ENCODE peak calls at places on chromosomes 7 and 10, in six cellular contexts. N is breast epithelium, E is gastrocnemius medialis, C is fibroblast of mammary gland, R is nephron progenitor cell, Z is OCI-LY7. P is an unnamed sample.
A peak's percentile ranks its signal among the peaks of the same experiment; 100 is the strongest.

GRCh38 chr7:51472017-51472296 is 155.3 kb upstream of the COBL start:
- DNase-seq in N (no peak), C (no peak), E (no peak), Z (no peak), R (peak; percentile 37), P (no peak)

GRCh38 chr10:11796439-11796838 is 26.7 kb upstream of the PROSER2 start:
- DNase-seq in Z (no peak), N (no peak), C (no peak), R (no peak), E (no peak), P (no peak)

GRCh38 chr10:35912615-35913170 is 270.6 kb upstream of the FZD8 start:
- DNase-seq in R (no peak), E (no peak), Z (no peak), C (peak; percentile 88), N (no peak), P (no peak)

GRCh38 chr10:93126484-93127052 is 52.9 kb downstream of the CYP26A1 start:
- DNase-seq in E (no peak), Z (peak; percentile 13), N (no peak), R (no peak), C (no peak), P (no peak)

GRCh38 chr7:106050743-106051110 is 61.4 kb downstream of the SYPL1 start:
- DNase-seq in N (no peak), R (no peak), C (peak; percentile 65), Z (no peak), E (peak; percentile 42), P (no peak)

GRCh38 chr10:121159670-121160069 is 308.5 kb downstream of the WDR11 start:
- DNase-seq in Z (no peak), E (no peak), C (no peak), N (no peak), R (no peak), P (no peak)

GRCh38 chr10:127600479-127600878 is 51.4 kb downstream of the NPS start:
- DNase-seq in R (peak; percentile 77), E (no peak), N (no peak), C (no peak), Z (no peak), P (no peak)

GRCh38 chr10:33376976-33377657 is 42.6 kb upstream of the NRP1 start:
- DNase-seq in R (no peak), N (no peak), E (no peak), C (peak; percentile 92), Z (no peak), P (no peak)

GRCh38 chr7:132865766-132866531 is 215.9 kb downstream of the CHCHD3 start:
- DNase-seq in Z (no peak), E (no peak), N (no peak), C (peak; percentile 72), R (no peak), P (no peak)

GRCh38 chr7:149731207-149731955 is 42.0 kb downstream of the ZNF467 start:
- DNase-seq in E (no peak), N (no peak), C (no peak), Z (no peak), R (no peak), P (no peak)

GRCh38 chr10:108521827-108522503 is 1357.5 kb upstream of the SORCS1 start:
- DNase-seq in C (no peak), R (no peak), E (no peak), Z (no peak), N (no peak), P (no peak)

GRCh38 chr10:47207894-47208469 is 92.0 kb upstream of the GDF10 start:
- DNase-seq in Z (no peak), E (no peak), R (no peak), N (no peak), C (no peak), P (no peak)

GRCh38 chr7:41193738-41194287 is 509.1 kb downstream of the INHBA start:
- DNase-seq in Z (no peak), E (no peak), N (no peak), R (no peak), C (no peak), P (no peak)

GRCh38 chr10:68137174-68137573 is 27.9 kb downstream of the MYPN start:
- DNase-seq in E (no peak), N (no peak), Z (no peak), R (no peak), C (peak; percentile 69), P (no peak)

GRCh38 chr7:7428806-7429205 is 106.9 kb downstream of the COL28A1 start:
- DNase-seq in N (no peak), C (peak; percentile 95), E (no peak), Z (no peak), R (no peak), P (no peak)

GRCh38 chr7:98286093-98286525 is 4.6 kb downstream of the BRI3 start:
- DNase-seq in R (no peak), C (peak; percentile 76), N (peak; percentile 72), E (peak; percentile 97), Z (no peak), P (no peak)

DNA sequence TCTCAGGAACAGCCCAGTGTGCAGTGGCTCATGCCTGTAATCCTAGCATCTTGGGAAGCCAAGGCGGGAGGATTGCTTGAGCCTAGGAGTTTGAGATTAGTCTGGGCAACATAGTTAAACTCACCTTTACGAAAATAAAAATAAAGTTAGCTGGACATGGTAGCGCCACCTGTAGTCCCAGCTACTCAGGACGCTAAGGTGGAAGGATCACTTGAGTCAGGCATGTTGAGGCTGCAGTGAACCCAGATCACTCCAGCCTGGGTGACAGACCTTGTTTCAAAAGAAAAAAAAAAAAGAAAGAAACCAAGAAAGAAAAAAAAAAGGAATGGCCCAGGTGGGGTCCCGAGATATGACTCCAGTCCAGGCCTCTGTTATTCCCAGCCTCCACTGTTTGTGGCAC is 96.6 kb downstream of the SLC25A13 start:
- DNase-seq in N (no peak), E (no peak), Z (no peak), C (no peak), R (no peak), P (no peak)
- TF ChIP-seq CTCF in N (no peak), E (no peak), Z (no peak), C (no peak), R (no peak), P (no peak)

DNA sequence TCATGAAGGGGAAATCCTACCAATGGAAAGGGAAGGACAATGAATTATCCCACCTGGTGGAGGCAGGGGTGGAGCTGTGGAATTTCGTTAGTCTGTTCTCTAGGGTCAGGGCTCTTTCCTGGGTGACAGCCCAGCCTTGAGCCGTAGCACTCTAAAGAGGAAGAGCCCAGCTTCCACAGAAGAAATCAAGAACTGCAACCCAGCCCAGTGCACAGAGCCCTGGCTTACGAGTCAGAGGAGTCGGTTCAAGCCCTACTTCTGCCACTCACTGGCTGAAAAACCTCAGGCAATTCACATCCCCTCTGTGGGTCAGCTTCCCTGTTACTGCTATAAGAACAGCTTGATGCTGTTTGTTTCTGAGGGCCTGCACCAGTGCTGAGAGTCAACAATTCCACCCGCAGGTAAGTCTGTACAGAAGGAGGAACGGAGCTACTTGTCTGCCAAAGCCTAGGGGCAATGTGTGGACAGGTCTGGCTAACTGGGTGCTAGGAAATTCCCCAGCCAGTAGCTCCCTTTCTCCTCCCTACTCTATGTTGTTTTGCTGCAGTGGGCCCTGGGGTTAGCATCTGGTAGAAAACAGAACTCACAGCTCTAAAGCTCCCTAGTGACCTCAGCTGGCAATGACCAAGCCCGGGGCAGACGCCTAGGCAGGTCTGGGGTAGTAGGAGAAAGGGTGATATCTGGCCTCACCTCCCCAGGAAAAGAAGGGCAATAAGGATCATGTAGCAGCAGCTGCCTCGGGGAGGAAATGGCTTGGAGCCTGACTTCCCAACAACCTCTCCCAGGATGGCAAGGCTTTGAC is 3.3 kb downstream of the AVPI1 start:
- DNase-seq in E (peak; percentile 56), C (peak; percentile 72), R (no peak), N (no peak), Z (peak; percentile 14), P (no peak)
- TF ChIP-seq CTCF in E (no peak), C (no peak), R (no peak), N (no peak), Z (no peak), P (no peak)

GRCh38 chr7:68321076-68321639 is 1277.1 kb upstream of the AUTS2 start:
- DNase-seq in Z (no peak), N (peak; percentile 62), E (peak; percentile 80), R (no peak), C (no peak), P (peak; percentile 33)
- TF ChIP-seq CTCF in Z (no peak), N (no peak), E (no peak), R (no peak), C (no peak), P (no peak)

DNA sequence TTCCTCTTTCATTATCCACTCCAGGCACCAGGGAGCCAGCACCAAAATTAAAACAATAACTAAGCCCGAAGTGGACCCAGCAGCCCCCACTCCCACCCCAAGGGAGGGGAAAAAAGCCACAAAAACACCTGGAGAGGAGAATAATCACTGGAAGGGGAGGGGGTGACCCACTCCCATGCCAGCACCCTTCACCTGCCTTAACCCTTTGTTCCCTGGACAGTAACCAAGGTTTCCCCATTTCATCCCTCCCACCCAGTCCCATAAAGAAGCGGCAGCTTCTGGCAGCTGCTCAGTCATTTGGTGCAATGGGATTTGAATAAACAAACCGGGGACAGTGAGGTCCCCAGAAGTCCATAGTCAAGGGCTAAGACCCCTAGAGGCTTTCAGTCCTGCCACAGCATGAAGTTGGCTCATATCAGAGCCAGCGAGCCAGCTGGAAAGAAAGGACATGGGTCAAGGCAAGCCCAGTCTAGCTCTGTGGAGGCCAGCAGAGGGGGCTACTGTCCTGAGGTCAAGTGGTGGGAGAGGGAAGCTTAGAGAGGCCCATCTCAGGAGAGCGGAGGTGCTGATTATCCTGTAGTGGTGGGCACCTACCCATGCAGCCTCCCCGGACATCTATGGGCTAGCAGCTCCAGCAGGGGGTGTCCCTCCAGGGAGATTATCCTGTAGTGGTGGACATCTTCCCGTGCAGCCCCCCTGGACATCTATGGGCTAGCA is 58.8 kb upstream of the LBX1 start:
- DNase-seq in N (no peak), R (peak; percentile 64), E (no peak), C (peak; percentile 48), Z (peak; percentile 11), P (no peak)
- TF ChIP-seq CTCF in N (no peak), R (no peak), E (no peak), C (peak; percentile 49), Z (peak; percentile 20), P (no peak)

P was measured in mesothelial cell of epicardium.